ENCODE peak calls at places on chromosomes 2 and 18, in eight cellular contexts. One of them, this sample, is unnamed.

GRCh38 chr2:25590921-25591505 is 82.4 kb downstream of the DTNB start:
- DNase-seq in renal cortical epithelial cell: no peak
- DNase-seq in Peyer's patch: no peak
- DNase-seq in central memory CD4-positive, alpha-beta T cell: no peak
- DNase-seq in AG08395: no peak
- DNase-seq in progenitor cell of endocrine pancreas: no peak
- DNase-seq in midbrain: peak; percentile 68
- DNase-seq in CD8-positive, alpha-beta memory T cell: no peak
- DNase-seq in this sample: no peak

GRCh38 chr2:71602581-71602980 is 149.2 kb downstream of the DYSF start:
- DNase-seq in renal cortical epithelial cell: no peak
- DNase-seq in Peyer's patch: no peak
- DNase-seq in central memory CD4-positive, alpha-beta T cell: no peak
- DNase-seq in AG08395: no peak
- DNase-seq in progenitor cell of endocrine pancreas: no peak
- DNase-seq in midbrain: no peak
- DNase-seq in CD8-positive, alpha-beta memory T cell: peak; percentile 14
- DNase-seq in this sample: no peak

GRCh38 chr18:76859474-76860339 is 37.4 kb downstream of the ZNF236 start:
- DNase-seq in renal cortical epithelial cell: no peak
- DNase-seq in Peyer's patch: no peak
- DNase-seq in central memory CD4-positive, alpha-beta T cell: peak; percentile 38
- DNase-seq in AG08395: no peak
- DNase-seq in progenitor cell of endocrine pancreas: no peak
- DNase-seq in midbrain: no peak
- DNase-seq in CD8-positive, alpha-beta memory T cell: no peak
- DNase-seq in this sample: no peak

GRCh38 chr18:5983479-5983878 is 88.2 kb upstream of the TMEM200C start:
- DNase-seq in renal cortical epithelial cell: no peak
- DNase-seq in Peyer's patch: no peak
- DNase-seq in central memory CD4-positive, alpha-beta T cell: no peak
- DNase-seq in AG08395: no peak
- DNase-seq in progenitor cell of endocrine pancreas: no peak
- DNase-seq in midbrain: no peak
- DNase-seq in CD8-positive, alpha-beta memory T cell: no peak
- DNase-seq in this sample: no peak

GRCh38 chr2:145685323-145686050 is 1165.6 kb upstream of the ZEB2 start:
- DNase-seq in renal cortical epithelial cell: peak; percentile 41
- DNase-seq in Peyer's patch: no peak
- DNase-seq in central memory CD4-positive, alpha-beta T cell: no peak
- DNase-seq in AG08395: no peak
- DNase-seq in progenitor cell of endocrine pancreas: no peak
- DNase-seq in midbrain: no peak
- DNase-seq in CD8-positive, alpha-beta memory T cell: no peak
- DNase-seq in this sample: no peak

GRCh38 chr2:208222351-208222750 is 32.5 kb downstream of the IDH1 start:
- DNase-seq in renal cortical epithelial cell: peak; percentile 32
- DNase-seq in Peyer's patch: no peak
- DNase-seq in central memory CD4-positive, alpha-beta T cell: no peak
- DNase-seq in AG08395: peak; percentile 45
- DNase-seq in progenitor cell of endocrine pancreas: no peak
- DNase-seq in midbrain: no peak
- DNase-seq in CD8-positive, alpha-beta memory T cell: no peak
- DNase-seq in this sample: no peak

GRCh38 chr18:9426753-9427152 is 48.6 kb upstream of the RALBP1 start:
- DNase-seq in renal cortical epithelial cell: no peak
- DNase-seq in Peyer's patch: no peak
- DNase-seq in central memory CD4-positive, alpha-beta T cell: no peak
- DNase-seq in AG08395: no peak
- DNase-seq in progenitor cell of endocrine pancreas: no peak
- DNase-seq in midbrain: no peak
- DNase-seq in CD8-positive, alpha-beta memory T cell: no peak
- DNase-seq in this sample: no peak

GRCh38 chr18:78506031-78506461 is 473.6 kb upstream of the SALL3 start:
- DNase-seq in renal cortical epithelial cell: no peak
- DNase-seq in Peyer's patch: no peak
- DNase-seq in central memory CD4-positive, alpha-beta T cell: no peak
- DNase-seq in AG08395: no peak
- DNase-seq in progenitor cell of endocrine pancreas: peak; percentile 25
- DNase-seq in midbrain: peak; percentile 55
- DNase-seq in CD8-positive, alpha-beta memory T cell: no peak
- DNase-seq in this sample: no peak

GRCh38 chr2:231348173-231348572 is 47.3 kb upstream of the B3GNT7 start:
- DNase-seq in renal cortical epithelial cell: peak; percentile 90
- DNase-seq in Peyer's patch: peak; percentile 28
- DNase-seq in central memory CD4-positive, alpha-beta T cell: no peak
- DNase-seq in AG08395: peak; percentile 9
- DNase-seq in progenitor cell of endocrine pancreas: no peak
- DNase-seq in midbrain: no peak
- DNase-seq in CD8-positive, alpha-beta memory T cell: no peak
- DNase-seq in this sample: no peak

GRCh38 chr18:13464432-13465125 is 246.0 kb downstream of the LDLRAD4 start:
- DNase-seq in renal cortical epithelial cell: no peak
- DNase-seq in Peyer's patch: peak; percentile 88
- DNase-seq in central memory CD4-positive, alpha-beta T cell: peak; percentile 73
- DNase-seq in AG08395: no peak
- DNase-seq in progenitor cell of endocrine pancreas: no peak
- DNase-seq in midbrain: peak; percentile 50
- DNase-seq in CD8-positive, alpha-beta memory T cell: peak; percentile 80
- DNase-seq in this sample: peak; percentile 62

GRCh38 chr18:49584431-49584830 is 22.6 kb downstream of the LIPG start:
- DNase-seq in renal cortical epithelial cell: peak; percentile 40
- DNase-seq in Peyer's patch: no peak
- DNase-seq in central memory CD4-positive, alpha-beta T cell: no peak
- DNase-seq in AG08395: no peak
- DNase-seq in progenitor cell of endocrine pancreas: no peak
- DNase-seq in midbrain: no peak
- DNase-seq in CD8-positive, alpha-beta memory T cell: no peak
- DNase-seq in this sample: no peak

GRCh38 chr2:18630541-18630940 is 41.2 kb upstream of the NT5C1B start:
- DNase-seq in renal cortical epithelial cell: no peak
- DNase-seq in Peyer's patch: no peak
- DNase-seq in central memory CD4-positive, alpha-beta T cell: no peak
- DNase-seq in AG08395: no peak
- DNase-seq in progenitor cell of endocrine pancreas: no peak
- DNase-seq in midbrain: no peak
- DNase-seq in CD8-positive, alpha-beta memory T cell: no peak
- DNase-seq in this sample: no peak

GRCh38 chr2:236646871-236647270 is 77.2 kb downstream of the ACKR3 start:
- DNase-seq in renal cortical epithelial cell: no peak
- DNase-seq in Peyer's patch: no peak
- DNase-seq in central memory CD4-positive, alpha-beta T cell: no peak
- DNase-seq in AG08395: no peak
- DNase-seq in progenitor cell of endocrine pancreas: no peak
- DNase-seq in midbrain: no peak
- DNase-seq in CD8-positive, alpha-beta memory T cell: no peak
- DNase-seq in this sample: no peak

GRCh38 chr2:196403471-196403870 is 232.1 kb upstream of the STK17B start:
- DNase-seq in renal cortical epithelial cell: peak; percentile 54
- DNase-seq in Peyer's patch: no peak
- DNase-seq in central memory CD4-positive, alpha-beta T cell: no peak
- DNase-seq in AG08395: peak; percentile 13
- DNase-seq in progenitor cell of endocrine pancreas: no peak
- DNase-seq in midbrain: no peak
- DNase-seq in CD8-positive, alpha-beta memory T cell: no peak
- DNase-seq in this sample: no peak

GRCh38 chr18:26545737-26546136 is 2.6 kb downstream of the KCTD1 start:
- DNase-seq in renal cortical epithelial cell: no peak
- DNase-seq in Peyer's patch: no peak
- DNase-seq in central memory CD4-positive, alpha-beta T cell: no peak
- DNase-seq in AG08395: no peak
- DNase-seq in progenitor cell of endocrine pancreas: no peak
- DNase-seq in midbrain: no peak
- DNase-seq in CD8-positive, alpha-beta memory T cell: no peak
- DNase-seq in this sample: no peak

GRCh38 chr2:216921057-216921456 is 61.2 kb upstream of the TNP1 start:
- DNase-seq in renal cortical epithelial cell: no peak
- DNase-seq in Peyer's patch: no peak
- DNase-seq in central memory CD4-positive, alpha-beta T cell: no peak
- DNase-seq in AG08395: no peak
- DNase-seq in progenitor cell of endocrine pancreas: no peak
- DNase-seq in midbrain: no peak
- DNase-seq in CD8-positive, alpha-beta memory T cell: no peak
- DNase-seq in this sample: no peak

GRCh38 chr2:101190753-101191516 is 39.8 kb upstream of the TBC1D8 start:
- DNase-seq in renal cortical epithelial cell: peak; percentile 38
- DNase-seq in Peyer's patch: no peak
- DNase-seq in central memory CD4-positive, alpha-beta T cell: no peak
- DNase-seq in AG08395: no peak
- DNase-seq in progenitor cell of endocrine pancreas: no peak
- DNase-seq in midbrain: no peak
- DNase-seq in CD8-positive, alpha-beta memory T cell: no peak
- DNase-seq in this sample: no peak

GRCh38 chr2:219331560-219332213 is 857 bp downstream of the RESP18 start:
- DNase-seq in renal cortical epithelial cell: no peak
- DNase-seq in Peyer's patch: no peak
- DNase-seq in central memory CD4-positive, alpha-beta T cell: no peak
- DNase-seq in AG08395: peak; percentile 64
- DNase-seq in progenitor cell of endocrine pancreas: peak; percentile 73
- DNase-seq in midbrain: no peak
- DNase-seq in CD8-positive, alpha-beta memory T cell: no peak
- DNase-seq in this sample: no peak

GRCh38 chr2:15868704-15869103 is 71.6 kb upstream of the MYCN start:
- DNase-seq in renal cortical epithelial cell: no peak
- DNase-seq in Peyer's patch: no peak
- DNase-seq in central memory CD4-positive, alpha-beta T cell: no peak
- DNase-seq in AG08395: no peak
- DNase-seq in progenitor cell of endocrine pancreas: no peak
- DNase-seq in midbrain: no peak
- DNase-seq in CD8-positive, alpha-beta memory T cell: no peak
- DNase-seq in this sample: no peak

GRCh38 chr18:55753643-55754255 is 165.8 kb upstream of the TCF4 start:
- DNase-seq in renal cortical epithelial cell: peak; percentile 13
- DNase-seq in Peyer's patch: no peak
- DNase-seq in central memory CD4-positive, alpha-beta T cell: no peak
- DNase-seq in AG08395: peak; percentile 13
- DNase-seq in progenitor cell of endocrine pancreas: no peak
- DNase-seq in midbrain: no peak
- DNase-seq in CD8-positive, alpha-beta memory T cell: no peak
- DNase-seq in this sample: no peak

GRCh38 chr2:212906620-212907019 is 244.8 kb downstream of the IKZF2 start:
- DNase-seq in renal cortical epithelial cell: no peak
- DNase-seq in Peyer's patch: no peak
- DNase-seq in central memory CD4-positive, alpha-beta T cell: no peak
- DNase-seq in AG08395: no peak
- DNase-seq in progenitor cell of endocrine pancreas: no peak
- DNase-seq in midbrain: no peak
- DNase-seq in CD8-positive, alpha-beta memory T cell: no peak
- DNase-seq in this sample: no peak

GRCh38 chr2:73283545-73284295 is 558 bp downstream of the FBXO41 start:
- DNase-seq in renal cortical epithelial cell: no peak
- DNase-seq in Peyer's patch: peak; percentile 45
- DNase-seq in central memory CD4-positive, alpha-beta T cell: no peak
- DNase-seq in AG08395: no peak
- DNase-seq in progenitor cell of endocrine pancreas: no peak
- DNase-seq in midbrain: no peak
- DNase-seq in CD8-positive, alpha-beta memory T cell: no peak
- DNase-seq in this sample: peak; percentile 44

GRCh38 chr2:210562136-210563080 is 6.0 kb downstream of the CPS1 start:
- DNase-seq in renal cortical epithelial cell: peak; percentile 91
- DNase-seq in Peyer's patch: no peak
- DNase-seq in central memory CD4-positive, alpha-beta T cell: no peak
- DNase-seq in AG08395: no peak
- DNase-seq in progenitor cell of endocrine pancreas: no peak
- DNase-seq in midbrain: no peak
- DNase-seq in CD8-positive, alpha-beta memory T cell: no peak
- DNase-seq in this sample: no peak

GRCh38 chr2:219772103-219772502 is 144.7 kb downstream of the SLC4A3 start:
- DNase-seq in renal cortical epithelial cell: no peak
- DNase-seq in Peyer's patch: no peak
- DNase-seq in central memory CD4-positive, alpha-beta T cell: no peak
- DNase-seq in AG08395: no peak
- DNase-seq in progenitor cell of endocrine pancreas: no peak
- DNase-seq in midbrain: no peak
- DNase-seq in CD8-positive, alpha-beta memory T cell: no peak
- DNase-seq in this sample: no peak